ENCODE peak calls at places on chromosomes 16 and 17, in five cellular contexts. A, V, O, G and N are unnamed samples.

GRCh38 chr17:14352139-14352538 is 51.3 kb downstream of the HS3ST3B1 start:
- DNase-seq in A (no peak), V (no peak), O (no peak), G (no peak), N (no peak)

GRCh38 chr17:60156746-60157145 is 7.0 kb downstream of the CA4 start:
- DNase-seq in A (no peak), V (no peak), O (no peak), G (no peak), N (no peak)

GRCh38 chr16:48271728-48272127 is 24.4 kb upstream of the ABCC11 start:
- DNase-seq in A (no peak), V (no peak), O (no peak), G (peak), N (no peak)

GRCh38 chr17:2697611-2698162 is 13.9 kb downstream of the CLUH start:
- DNase-seq in A (peak), V (no peak), O (no peak), G (no peak), N (no peak)

GRCh38 chr16:48965391-48965790 is 316.2 kb downstream of the CBLN1 start:
- DNase-seq in A (no peak), V (no peak), O (no peak), G (peak), N (no peak)

GRCh38 chr16:75754126-75754525 is 27.8 kb upstream of the CPHXL start:
- DNase-seq in A (no peak), V (no peak), O (no peak), G (peak), N (no peak)

GRCh38 chr16:24052466-24053324 is 203.4 kb upstream of the CACNG3 start:
- DNase-seq in A (no peak), V (no peak), O (peak), G (no peak), N (no peak)

GRCh38 chr16:53886482-53887378 is 182.8 kb downstream of the FTO start:
- DNase-seq in A (no peak), V (no peak), O (no peak), G (no peak), N (no peak)

GRCh38 chr17:82959990-82960418 is 119.4 kb upstream of the METRNL start:
- DNase-seq in A (peak), V (no peak), O (no peak), G (no peak), N (no peak)

GRCh38 chr17:55531053-55531728 is 19.9 kb upstream of the SMIM36 start:
- DNase-seq in A (no peak), V (no peak), O (no peak), G (no peak), N (no peak)

GRCh38 chr17:33227911-33228310 is 65.2 kb downstream of the ASIC2 start:
- DNase-seq in A (no peak), V (no peak), O (no peak), G (no peak), N (no peak)

GRCh38 chr17:3944485-3945388 is 19.5 kb downstream of the ATP2A3 start:
- DNase-seq in A (peak), V (peak), O (peak), G (peak), N (peak)

GRCh38 chr16:35207059-35207999 is 1747.9 kb downstream of the TP53TG3F start:
- DNase-seq in A (no peak), V (no peak), O (no peak), G (no peak), N (no peak)

GRCh38 chr17:1423456-1424135 is 23.6 kb upstream of the YWHAE start:
- DNase-seq in A (no peak), V (no peak), O (no peak), G (no peak), N (no peak)

GRCh38 chr16:9821970-9822369 is 360.3 kb downstream of the GRIN2A start:
- DNase-seq in A (no peak), V (no peak), O (peak), G (no peak), N (no peak)
- H3K27ac ChIP-seq in A (no peak), V (no peak), O (peak), G (no peak), N (no peak)

DNA sequence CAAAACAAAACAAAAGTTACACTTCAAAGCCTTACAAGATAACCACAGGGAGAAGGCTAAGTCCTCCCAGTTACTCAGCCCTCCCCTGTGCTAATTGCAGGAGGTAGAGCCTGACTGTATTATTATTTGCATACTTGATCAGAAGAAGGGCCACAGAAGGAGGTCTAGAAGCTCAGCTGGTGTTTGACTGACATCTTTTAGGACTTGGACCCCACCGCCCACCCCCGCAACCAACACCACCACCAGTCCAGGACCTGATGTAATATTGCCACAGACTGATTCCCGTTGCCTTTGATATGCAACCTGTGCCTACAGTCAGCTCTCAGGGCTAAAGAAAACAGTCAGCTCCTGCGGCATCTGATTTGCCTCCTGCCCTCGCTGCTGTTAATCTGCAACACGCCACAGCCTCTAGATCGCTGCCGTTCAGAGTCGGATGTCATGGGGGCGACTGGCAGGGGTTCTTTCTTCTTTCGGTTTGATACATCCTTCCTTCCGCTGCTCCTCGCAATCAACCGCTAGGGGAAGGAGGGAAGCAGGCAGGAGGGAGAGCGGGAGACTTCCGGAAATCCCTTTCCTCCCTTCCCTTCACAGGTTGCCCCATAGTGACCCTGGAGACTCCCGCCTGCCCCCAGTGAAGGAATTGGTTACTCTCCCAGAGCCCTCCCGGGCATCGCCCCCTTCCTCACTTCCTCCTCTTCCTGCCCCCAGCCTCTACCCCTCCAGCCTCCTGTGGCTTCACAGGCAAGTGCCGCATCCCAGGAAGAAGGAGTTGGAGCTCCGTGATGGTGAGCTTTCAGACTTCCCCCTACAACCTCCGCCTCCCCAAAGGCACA is 90.5 kb upstream of the SOX9 start:
- DNase-seq in A (peak), V (peak), O (peak), G (peak), N (peak)
- H3K27ac ChIP-seq in A (no peak), V (peak), O (peak), G (peak), N (no peak)

GRCh38 chr16:57145964-57146647 is 39.7 kb downstream of the PSME3IP1 start:
- DNase-seq in A (no peak), V (no peak), O (no peak), G (no peak), N (no peak)
- H3K27ac ChIP-seq in A (no peak), V (no peak), O (no peak), G (no peak), N (no peak)

GRCh38 chr17:47120521-47121095 is 68.5 kb downstream of the CDC27 start:
- DNase-seq in A (no peak), V (no peak), O (no peak), G (peak), N (no peak)

GRCh38 chr17:47117386-47117785 is 71.7 kb downstream of the CDC27 start:
- DNase-seq in A (no peak), V (no peak), O (no peak), G (no peak), N (no peak)

DNA sequence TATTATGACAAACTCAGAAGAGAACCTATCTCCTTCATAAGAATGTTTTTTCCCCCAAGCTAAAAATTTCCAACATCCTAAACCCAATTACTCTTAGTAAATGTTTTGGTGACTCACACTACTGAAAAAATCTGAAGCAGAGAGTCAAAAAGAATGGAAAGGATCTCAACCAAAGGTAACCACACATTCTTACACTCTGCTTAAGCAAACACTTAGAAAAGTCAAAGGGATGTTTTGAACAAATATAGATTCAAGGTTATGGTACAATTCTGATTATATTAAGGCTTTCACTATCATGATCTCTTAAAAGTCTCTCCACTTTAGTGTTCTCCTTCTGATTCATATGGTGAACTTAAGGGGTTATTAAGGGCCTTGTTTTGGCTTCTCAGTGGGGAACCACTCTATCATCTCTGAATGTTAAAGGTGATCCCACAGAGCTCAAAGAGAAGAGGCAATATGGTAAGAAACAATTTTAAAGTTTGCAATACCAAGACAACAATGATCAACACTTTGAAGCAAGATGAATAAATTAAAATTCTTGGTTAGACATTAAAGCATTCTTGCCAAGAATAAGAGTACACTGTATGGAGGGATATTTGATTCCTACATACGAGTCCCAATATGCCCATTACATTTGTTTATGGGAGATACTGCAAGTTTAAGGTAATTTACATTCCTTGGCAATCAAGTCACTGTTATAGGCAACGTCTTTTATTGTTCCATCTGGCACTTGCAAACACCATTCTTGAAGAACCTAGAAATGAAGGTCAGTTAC is 69.2 kb downstream of the CDC27 start:
- DNase-seq in A (no peak), V (no peak), O (no peak), G (peak), N (no peak)
- H3K27ac ChIP-seq in A (no peak), V (no peak), O (no peak), G (no peak), N (no peak)